ENCODE peak calls at places on chromosomes 16 and 17, in four cellular contexts. N, Y, O and E are unnamed samples.

GRCh38 chr17:65064452-65065019 is 8.0 kb upstream of the GNA13 start:
- DNase-seq in Y (no peak), N (no peak), O (peak), E (no peak)

GRCh38 chr16:67277294-67277998 is 1.9 kb upstream of the PLEKHG4 start:
- DNase-seq in N (no peak), O (peak), Y (peak), E (no peak)

GRCh38 chr16:65065031-65065430 is 56.8 kb downstream of the CDH11 start:
- DNase-seq in Y (no peak), N (no peak), O (no peak), E (no peak)

GRCh38 chr16:79215289-79215688 is 385.2 kb downstream of the MAF start:
- DNase-seq in N (no peak), Y (no peak), O (no peak), E (no peak)

GRCh38 chr17:75086496-75087181 is 1.1 kb upstream of the SLC16A5 start:
- DNase-seq in N (no peak), O (peak), Y (no peak), E (no peak)

GRCh38 chr16:4306439-4307214 is 9.2 kb upstream of the GLIS2 start:
- DNase-seq in O (no peak), N (no peak), Y (no peak), E (no peak)

GRCh38 chr16:53803998-53804397 is 100.0 kb downstream of the FTO start:
- DNase-seq in Y (no peak), O (no peak), N (no peak), E (no peak)

GRCh38 chr17:63930951-63931575 is 1.1 kb downstream of the CD79B start:
- DNase-seq in Y (peak), N (no peak), O (no peak), E (peak)

GRCh38 chr16:1261131-1261917 is 5.5 kb downstream of the TPSD1 start:
- DNase-seq in O (no peak), N (no peak), Y (no peak), E (peak)

GRCh38 chr17:76909971-76910760 is 42.0 kb downstream of the MGAT5B start:
- DNase-seq in O (peak), N (no peak), Y (peak), E (peak)

GRCh38 chr16:21656795-21657768 is 4.7 kb upstream of the IGSF6 start:
- DNase-seq in N (peak), Y (peak), O (peak), E (no peak)

GRCh38 chr16:6837722-6838121 is 494.9 kb upstream of the RBFOX1 start:
- DNase-seq in Y (no peak), N (no peak), O (no peak), E (no peak)

GRCh38 chr17:27670791-27671590 is 40.0 kb downstream of the LGALS9 start:
- DNase-seq in N (no peak), Y (no peak), O (no peak), E (no peak)

GRCh38 chr16:30010817-30011504 is at the start of gene DOC2A:
- DNase-seq in O (no peak), Y (peak), N (no peak), E (peak)

GRCh38 chr17:35900693-35901487 is 20.7 kb upstream of the CCL5 start:
- DNase-seq in N (no peak), Y (no peak), O (no peak), E (no peak)

GRCh38 chr17:71080937-71081336 is 911.6 kb downstream of the KCNJ2 start:
- DNase-seq in O (no peak), N (no peak), Y (no peak), E (peak)

GRCh38 chr17:77846531-77847085 is 111.9 kb upstream of the TNRC6C start:
- DNase-seq in N (no peak), Y (no peak), O (no peak), E (no peak)

GRCh38 chr17:78355045-78355641 is 4.7 kb downstream of the SOCS3 start:
- DNase-seq in Y (no peak), O (peak), N (no peak), E (no peak)

GRCh38 chr17:72126575-72127486 is 6.0 kb downstream of the SOX9 start:
- DNase-seq in Y (no peak), N (no peak), O (peak), E (no peak)

GRCh38 chr17:75346906-75347305 is 57.7 kb upstream of the SLC25A19 start:
- DNase-seq in Y (peak), O (no peak), N (no peak), E (no peak)

GRCh38 chr17:35082073-35082657 is 18.7 kb upstream of the RFFL start:
- DNase-seq in O (peak), Y (no peak), N (no peak), E (no peak)

DNA sequence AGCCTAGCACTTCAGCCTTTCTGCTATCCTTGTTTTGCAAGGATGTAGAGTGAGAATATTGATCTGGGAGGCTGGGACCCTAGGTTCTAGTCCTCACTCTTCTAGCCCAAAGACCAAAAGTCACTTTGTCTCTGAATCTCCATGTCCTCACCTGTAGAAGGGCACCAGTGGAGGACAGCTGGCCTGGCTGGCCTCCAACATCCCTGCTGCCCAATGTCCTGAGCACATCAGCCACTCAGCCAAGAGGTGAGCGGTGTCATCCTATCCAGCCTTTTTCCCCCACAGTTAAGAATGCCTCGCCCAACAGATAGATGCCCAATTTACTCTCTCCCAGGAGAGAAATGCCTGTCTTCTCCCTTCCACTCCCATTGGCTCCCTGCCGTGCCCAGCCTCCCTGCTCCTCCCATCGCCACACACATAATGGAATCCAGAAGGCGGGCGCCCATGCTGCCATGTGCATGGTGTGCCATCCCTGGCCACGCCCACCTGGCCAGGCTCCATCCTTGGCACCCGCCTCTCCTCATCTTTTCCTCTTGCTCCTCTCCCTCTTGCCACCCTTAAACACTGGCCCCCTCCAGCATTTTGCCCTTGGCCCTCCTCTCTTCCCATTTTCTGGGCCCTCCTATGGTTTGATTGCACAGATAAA is 157.3 kb upstream of the SDK2 start:
- DNase-seq in N (no peak), Y (no peak), O (no peak), E (no peak)
- TF ChIP-seq CREB1 in N (no peak), Y (no peak), O (no peak), E (no peak)

GRCh38 chr17:50556803-50557202 is 3.7 kb upstream of the CACNA1G start:
- DNase-seq in N (no peak), Y (no peak), O (no peak), E (no peak)
- TF ChIP-seq CREM in N (no peak), Y (no peak), O (no peak), E (no peak)

DNA sequence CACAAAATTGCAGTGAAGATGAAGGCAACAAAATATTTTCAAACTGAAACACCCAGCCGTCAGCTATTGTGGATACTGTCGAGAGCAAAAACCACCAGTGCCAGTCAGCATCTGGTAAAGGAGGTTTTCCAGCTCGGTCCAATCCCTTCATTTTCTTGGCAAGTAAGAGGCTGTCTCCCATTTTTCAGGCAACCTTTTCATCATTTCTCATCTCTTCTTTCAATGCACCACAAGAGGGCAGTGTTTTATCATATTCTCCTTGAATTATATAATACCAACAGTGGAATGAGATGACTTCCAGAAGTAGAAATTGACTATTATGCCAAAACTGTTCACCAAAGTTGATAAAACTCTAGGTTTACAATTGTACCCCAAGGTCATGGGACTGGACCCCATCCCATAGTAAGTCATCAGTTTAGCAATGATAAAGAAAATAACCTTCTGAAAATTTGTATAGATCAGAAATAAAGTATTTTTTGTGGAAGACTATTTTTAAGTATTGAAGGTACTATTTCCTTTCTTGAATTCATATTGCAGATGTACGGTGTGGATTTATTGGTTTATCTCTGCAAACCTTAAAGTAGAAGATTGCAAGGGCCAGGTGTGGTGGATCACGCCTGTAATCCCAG is 16.8 kb downstream of the NQO1 start:
- DNase-seq in O (peak), Y (peak), N (peak), E (no peak)
- TF ChIP-seq CREB1 in O (no peak), Y (no peak), N (no peak), E (no peak)

GRCh38 chr17:42288985-42289862 is 926 bp downstream of the STAT5A start:
- DNase-seq in N (no peak), O (no peak), Y (peak), E (peak)
- TF ChIP-seq CREM in N (no peak), O (no peak), Y (no peak), E (no peak)

GRCh38 chr17:55729484-55729883 is 6.8 kb upstream of the TMEM100 start:
- DNase-seq in N (no peak), Y (no peak), O (no peak), E (no peak)

GRCh38 chr17:55731586-55732250 is 9.1 kb upstream of the TMEM100 start:
- DNase-seq in N (no peak), O (no peak), Y (no peak), E (no peak)

GRCh38 chr17:55730808-55731207 is 8.1 kb upstream of the TMEM100 start:
- DNase-seq in N (no peak), Y (no peak), O (no peak), E (no peak)

GRCh38 chr17:55728833-55729232 is 6.2 kb upstream of the TMEM100 start:
- DNase-seq in O (no peak), Y (no peak), N (no peak), E (no peak)

DNA sequence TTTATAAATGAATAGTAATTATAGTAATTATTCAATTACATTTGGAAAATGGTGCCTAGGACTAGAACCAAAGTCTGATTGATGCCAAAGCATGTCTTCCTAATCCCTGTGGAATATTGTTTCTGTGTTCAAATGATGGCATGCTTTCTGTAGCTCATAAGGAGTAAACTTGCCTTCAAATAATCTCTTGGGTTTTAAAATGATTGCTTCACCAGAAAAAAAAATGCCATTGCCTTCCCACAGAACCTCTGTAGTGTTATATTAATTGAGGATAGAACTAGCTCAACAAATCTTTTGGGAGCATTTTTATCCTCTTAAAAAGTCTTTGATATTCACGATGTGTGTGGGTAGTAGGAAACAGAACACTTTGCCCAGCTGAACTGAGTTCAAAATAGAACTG is 7.7 kb upstream of the TMEM100 start:
- DNase-seq in O (no peak), N (no peak), Y (no peak), E (no peak)
- TF ChIP-seq CREB1 in O (no peak), N (no peak), Y (no peak), E (no peak)

DNA sequence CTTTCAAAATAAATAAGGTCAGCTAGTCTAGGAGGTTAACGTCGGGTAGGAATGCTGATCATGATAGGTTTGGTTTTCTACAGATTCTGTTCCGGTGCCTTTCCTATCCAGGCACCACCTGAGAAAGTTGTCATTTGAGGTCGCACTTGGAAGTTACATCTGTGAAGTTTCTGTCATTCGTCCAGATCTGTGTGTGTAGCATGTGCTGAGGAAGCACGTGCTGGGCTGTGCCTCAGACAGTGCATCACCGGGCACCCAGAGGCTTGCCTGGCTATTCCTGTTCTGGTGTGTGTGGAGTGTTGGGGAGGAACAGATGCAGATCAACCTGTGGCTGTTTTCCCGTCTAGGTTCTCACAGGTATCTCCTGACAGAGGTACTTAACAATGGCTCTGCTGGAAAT is 42.6 kb downstream of the DNAJA2 start:
- DNase-seq in Y (no peak), O (no peak), N (no peak), E (no peak)
- TF ChIP-seq CREM in Y (no peak), O (no peak), N (no peak), E (no peak)

GRCh38 chr17:82859431-82860403 is 19.9 kb upstream of the ZNF750 start:
- DNase-seq in N (peak), O (peak), Y (peak), E (no peak)

GRCh38 chr17:82849076-82849945 is 9.5 kb upstream of the ZNF750 start:
- DNase-seq in N (no peak), O (no peak), Y (no peak), E (no peak)

GRCh38 chr17:82851381-82851780 is 11.6 kb upstream of the ZNF750 start:
- DNase-seq in Y (no peak), O (no peak), N (no peak), E (no peak)

GRCh38 chr17:82858376-82859126 is 18.7 kb upstream of the ZNF750 start:
- DNase-seq in N (no peak), Y (no peak), O (no peak), E (no peak)

GRCh38 chr17:82854226-82854625 is 14.4 kb upstream of the ZNF750 start:
- DNase-seq in N (no peak), O (no peak), Y (no peak), E (no peak)
- TF ChIP-seq CREB1 in N (no peak), O (no peak), Y (no peak), E (no peak)

DNA sequence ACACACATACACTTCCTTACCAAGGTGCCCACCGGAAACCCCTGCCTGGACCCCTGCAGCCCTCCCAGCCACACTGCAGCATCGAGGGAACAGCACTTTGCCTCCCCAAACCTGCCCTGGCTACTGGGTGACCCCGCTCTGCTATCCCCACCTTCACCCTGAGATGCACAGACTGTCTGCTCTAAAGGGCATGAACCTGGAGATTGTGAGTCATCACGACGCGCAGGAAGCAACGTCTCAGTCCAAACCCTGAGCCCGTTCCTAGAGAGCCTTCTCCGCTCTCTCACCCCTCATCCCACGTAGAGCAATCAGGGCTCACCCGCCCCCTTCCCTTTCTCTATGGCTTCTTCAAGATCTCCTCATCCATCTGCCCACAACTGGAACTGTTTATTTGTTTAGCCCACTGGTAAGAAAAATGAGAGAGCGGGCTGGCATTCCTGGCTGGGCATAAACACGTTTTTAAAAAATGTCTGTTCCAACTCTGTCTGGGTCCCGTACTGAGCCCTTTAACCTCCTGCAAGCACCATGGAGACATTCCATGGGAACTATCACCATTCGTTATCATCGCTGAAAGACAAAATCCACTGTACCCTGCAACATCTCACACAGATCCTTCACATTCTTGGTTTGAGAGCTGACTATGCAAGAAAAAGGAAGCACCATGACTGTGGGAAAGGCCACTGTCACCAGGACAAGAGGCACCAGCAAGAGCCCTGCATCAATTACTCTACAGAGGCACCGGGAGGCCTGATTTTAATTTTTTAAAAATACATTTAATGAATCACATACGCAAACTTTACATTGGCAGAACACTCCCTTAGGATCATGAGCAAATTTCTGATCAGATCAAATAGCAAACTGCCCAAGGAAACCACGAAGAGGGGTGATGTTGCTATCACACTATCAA is 28.2 kb downstream of the ZFHX3 start:
- DNase-seq in N (no peak), O (no peak), Y (no peak), E (no peak)
- TF ChIP-seq CREM in N (no peak), O (no peak), Y (no peak), E (no peak)

DNA sequence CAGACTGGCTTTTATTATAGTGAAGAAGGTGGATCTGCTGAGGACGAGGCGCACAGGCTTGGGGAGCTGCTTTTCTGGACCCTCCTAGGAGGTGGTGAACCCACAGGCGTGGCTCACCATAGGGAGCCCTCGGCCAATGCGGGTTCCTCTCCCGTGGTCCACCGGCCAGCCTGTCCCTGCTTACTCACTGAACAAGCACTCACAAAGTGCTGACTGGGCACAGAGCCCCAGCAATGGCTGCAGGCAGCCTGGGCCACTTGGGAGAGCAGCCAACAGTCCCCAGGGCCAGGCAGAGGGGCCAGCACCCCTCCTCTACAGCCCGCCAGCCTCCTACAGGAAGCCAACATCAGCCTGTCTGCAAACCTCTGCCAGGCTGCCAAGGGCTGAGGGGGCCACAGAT is 19.1 kb upstream of the NCBP3 start:
- DNase-seq in N (no peak), O (no peak), Y (no peak), E (no peak)
- TF ChIP-seq CREB1 in N (no peak), O (no peak), Y (no peak), E (no peak)